ENCODE peak calls at places on chromosomes 12 and 14, in four cellular contexts. G is stimulated activated CD4-positive, alpha-beta T cell treated with anti-CD3 and anti-CD28 coated beads, Interleukin-12 subunit alpha, Interleukin-12 subunit beta, amount 100 ng/mL, for 4 hours; D is stimulated activated naive CD4-positive, alpha-beta T cell treated with Interleukin-2 at 50 U/mL for 16 hours; N is M059J. O is an unnamed sample.

GRCh38 chr12:81146228-81147225 is 68.6 kb downstream of the ACSS3 start:
- DNase-seq in G (no peak), D (no peak), N (no peak), O (no peak)

GRCh38 chr14:50762001-50762930 is 68.7 kb downstream of the NIN start:
- DNase-seq in G (peak; percentile 29), D (peak; percentile 39), N (peak; percentile 91), O (no peak)

GRCh38 chr14:61720302-61720677 is 25.0 kb downstream of the HIF1A start:
- DNase-seq in G (no peak), D (no peak), N (no peak), O (no peak)

GRCh38 chr14:31419179-31420012 is 954 bp downstream of the HEATR5A start:
- DNase-seq in G (no peak), D (no peak), N (peak; percentile 73), O (no peak)

GRCh38 chr12:31206038-31206670 is 119.8 kb downstream of the SINHCAF start:
- DNase-seq in G (no peak), D (no peak), N (peak; percentile 55), O (no peak)

GRCh38 chr14:60777856-60778578 is 43.5 kb downstream of the MNAT1 start:
- DNase-seq in G (no peak), D (no peak), N (peak; percentile 90), O (no peak)

GRCh38 chr12:116130431-116130830 is 147.1 kb downstream of the MED13L start:
- DNase-seq in G (no peak), D (no peak), N (peak; percentile 63), O (no peak)

GRCh38 chr12:69161835-69162234 is 77.5 kb upstream of the CPSF6 start:
- DNase-seq in G (peak; percentile 11), D (peak; percentile 15), N (peak; percentile 38), O (peak; percentile 62)

GRCh38 chr12:45276154-45276553 is 60.3 kb downstream of the ANO6 start:
- DNase-seq in G (no peak), D (no peak), N (no peak), O (no peak)

GRCh38 chr14:69479696-69480095 is 4.8 kb upstream of the PLEKHD1 start:
- DNase-seq in G (no peak), D (no peak), N (no peak), O (no peak)

GRCh38 chr14:64777461-64777860 is 73.2 kb downstream of the PLEKHG3 start:
- DNase-seq in G (no peak), D (no peak), N (no peak), O (no peak)

GRCh38 chr14:99240512-99241313 is 31.3 kb downstream of the BCL11B start:
- DNase-seq in G (no peak), D (no peak), N (no peak), O (no peak)

GRCh38 chr14:80047761-80048160 is 163.5 kb downstream of the DIO2 start:
- DNase-seq in G (no peak), D (no peak), N (peak; percentile 7), O (no peak)

GRCh38 chr12:69405466-69405865 is 45.9 kb downstream of the YEATS4 start:
- DNase-seq in G (no peak), D (no peak), N (peak; percentile 96), O (no peak)

GRCh38 chr14:99815696-99816095 is 22.5 kb downstream of the EML1 start:
- DNase-seq in G (no peak), D (no peak), N (no peak), O (no peak)

GRCh38 chr12:95220190-95220589 is 2.6 kb downstream of the VEZT start:
- DNase-seq in G (no peak), D (no peak), N (no peak), O (no peak)

GRCh38 chr12:47504775-47505446 is 200.9 kb downstream of the RPAP3 start:
- DNase-seq in G (no peak), D (no peak), N (peak; percentile 84), O (no peak)

GRCh38 chr12:98513379-98514318 is 1.7 kb upstream of the TMPO start:
- DNase-seq in G (no peak), D (no peak), N (no peak), O (no peak)

GRCh38 chr12:68733661-68734071 is 12.3 kb upstream of the SLC35E3 start:
- DNase-seq in G (no peak), D (no peak), N (peak; percentile 77), O (no peak)

GRCh38 chr12:131782061-131782460 is 46.1 kb upstream of the MMP17 start:
- DNase-seq in G (no peak), D (no peak), N (no peak), O (no peak)

GRCh38 chr12:83514372-83514771 is 827.7 kb downstream of the TMTC2 start:
- DNase-seq in G (no peak), D (no peak), N (no peak), O (no peak)

GRCh38 chr14:23009939-23010718 is at the start of gene C14orf93:
- DNase-seq in G (peak; percentile 82), D (peak; percentile 73), N (peak; percentile 66), O (peak; percentile 67)

GRCh38 chr12:98238513-98238912 is 276.9 kb upstream of the TMPO start:
- DNase-seq in G (no peak), D (no peak), N (peak; percentile 19), O (no peak)

GRCh38 chr14:90398315-90398811 is 1.5 kb downstream of the CALM1 start:
- DNase-seq in G (peak; percentile 48), D (peak; percentile 61), N (no peak), O (peak; percentile 76)

GRCh38 chr12:81095470-81096232 is 17.8 kb downstream of the ACSS3 start:
- DNase-seq in G (no peak), D (no peak), N (no peak), O (no peak)

GRCh38 chr12:31732926-31733548 is 4.2 kb upstream of the AMN1 start:
- DNase-seq in G (no peak), D (peak; percentile 31), N (peak; percentile 96), O (no peak)

O was measured in central memory CD4-positive, alpha-beta T cell.